ENCODE peak calls at places on chromosomes 13 and 19, in six cellular contexts. K is brain pericyte; C is BE2C; T is CD4-positive, CD25-positive, alpha-beta regulatory T cell; D is EL; Q is stimulated activated CD4-positive, alpha-beta T cell treated with anti-CD3 and anti-CD28 coated beads, Interleukin-4, amount 100 ng/mL, for 1 hour. A is an unnamed sample.

GRCh38 chr13:34762312-34762711 is 179.8 kb upstream of the NBEA start:
- DNase-seq in T (no peak), K (no peak), C (no peak), Q (no peak), D (peak), A (no peak)

GRCh38 chr19:38698225-38699026 is 45.8 kb downstream of the CAPN12 start:
- DNase-seq in D (no peak), Q (no peak), K (no peak), T (no peak), C (no peak), A (no peak)

GRCh38 chr13:61531383-61532065 is 115.9 kb upstream of the PCDH20 start:
- DNase-seq in C (no peak), Q (no peak), T (no peak), K (no peak), D (no peak), A (no peak)

GRCh38 chr19:58554494-58555368 is at the start of gene CHMP2A:
- DNase-seq in T (peak), C (peak), K (peak), D (peak), Q (peak), A (peak)

GRCh38 chr19:40703029-40703755 is 12.7 kb upstream of the NUMBL start:
- DNase-seq in K (no peak), Q (no peak), C (no peak), D (no peak), T (no peak), A (no peak)

GRCh38 chr19:8074501-8074900 is 21.9 kb downstream of the CCL25 start:
- DNase-seq in K (no peak), Q (no peak), T (no peak), D (no peak), C (no peak), A (no peak)

GRCh38 chr13:48723168-48723567 is 69.4 kb downstream of the CYSLTR2 start:
- DNase-seq in T (no peak), K (no peak), D (no peak), Q (no peak), C (no peak), A (no peak)

GRCh38 chr13:72221276-72221962 is 354.4 kb upstream of the DACH1 start:
- DNase-seq in C (peak), T (no peak), D (peak), K (no peak), Q (no peak), A (no peak)

GRCh38 chr13:112734696-112735547 is 45.1 kb downstream of the ATP11A start:
- DNase-seq in T (no peak), Q (no peak), K (no peak), D (no peak), C (no peak), A (no peak)

GRCh38 chr13:40379794-40380608 is 286.4 kb downstream of the FOXO1 start:
- DNase-seq in C (no peak), K (no peak), T (no peak), D (no peak), Q (no peak), A (no peak)

GRCh38 chr13:27650312-27650711 is 28.6 kb downstream of the POLR1D start:
- DNase-seq in Q (no peak), D (no peak), C (no peak), K (no peak), T (no peak), A (no peak)

GRCh38 chr19:22545751-22546150 is 88.4 kb upstream of the ZNF492 start:
- DNase-seq in D (peak), T (no peak), K (no peak), C (peak), Q (peak), A (no peak)

GRCh38 chr19:18713550-18714117 is 30.2 kb downstream of the CRTC1 start:
- DNase-seq in T (no peak), K (no peak), D (no peak), C (no peak), Q (no peak), A (no peak)

GRCh38 chr13:20824762-20825161 is 51.0 kb upstream of the EEF1AKMT1 start:
- DNase-seq in D (peak), T (no peak), Q (no peak), C (no peak), K (no peak), A (no peak)

GRCh38 chr13:97849305-97849704 is 104.2 kb upstream of the IPO5 start:
- DNase-seq in C (no peak), D (peak), T (no peak), Q (no peak), K (no peak), A (no peak)

GRCh38 chr13:78160793-78161192 is 242.2 kb upstream of the EDNRB start:
- DNase-seq in K (no peak), C (no peak), D (peak), Q (no peak), T (no peak), A (no peak)

GRCh38 chr13:41709511-41709910 is 251.4 kb downstream of the VWA8 start:
- DNase-seq in C (no peak), K (no peak), T (no peak), D (peak), Q (no peak), A (no peak)

GRCh38 chr19:14495678-14496028 is 274 bp downstream of the GIPC1 start:
- DNase-seq in D (no peak), C (no peak), K (no peak), T (no peak), Q (no peak), A (no peak)

GRCh38 chr13:102141625-102142472 is 260.0 kb downstream of the FGF14 start:
- DNase-seq in D (peak), C (no peak), Q (no peak), T (no peak), K (no peak), A (no peak)

GRCh38 chr13:75149781-75150180 is 332.2 kb downstream of the TBC1D4 start:
- DNase-seq in C (no peak), T (no peak), D (no peak), K (no peak), Q (no peak), A (no peak)

GRCh38 chr13:80665792-80666333 is 324.9 kb upstream of the SPRY2 start:
- DNase-seq in D (no peak), Q (no peak), K (no peak), T (no peak), C (no peak), A (no peak)

GRCh38 chr19:31356587-31357314 is 7.5 kb upstream of the TSHZ3 start:
- DNase-seq in T (no peak), Q (peak), C (no peak), K (no peak), D (no peak), A (no peak)

GRCh38 chr19:28437390-28438346 is 775.3 kb downstream of the UQCRFS1 start:
- DNase-seq in C (no peak), K (no peak), Q (no peak), T (no peak), D (no peak), A (no peak)

GRCh38 chr13:51804295-51805172 is 571 bp upstream of the DHRS12 start:
- DNase-seq in T (no peak), K (no peak), D (no peak), Q (peak), C (no peak), A (no peak)

GRCh38 chr19:5006201-5006600 is 37.3 kb downstream of the KDM4B start:
- DNase-seq in C (no peak), D (peak), K (no peak), T (no peak), Q (no peak), A (no peak)

GRCh38 chr19:40586611-40587010 is 9.9 kb downstream of the SHKBP1 start:
- DNase-seq in D (no peak), Q (no peak), K (no peak), T (no peak), C (no peak), A (no peak)

GRCh38 chr13:84844473-84844872 is 954.7 kb downstream of the SLITRK6 start:
- DNase-seq in T (no peak), K (no peak), Q (no peak), D (peak), C (no peak), A (no peak)

GRCh38 chr13:82879921-82880320 is 1002.4 kb downstream of the SLITRK1 start:
- DNase-seq in T (no peak), C (no peak), D (no peak), K (no peak), Q (no peak), A (no peak)

GRCh38 chr19:801030-801860 is 4.0 kb downstream of the PTBP1 start:
- DNase-seq in T (no peak), K (no peak), C (peak), Q (no peak), D (peak), A (no peak)

GRCh38 chr19:11174336-11174735 is 18.8 kb upstream of the SPC24 start:
- DNase-seq in Q (no peak), D (no peak), T (no peak), C (no peak), K (no peak), A (no peak)

GRCh38 chr13:98083507-98083906 is 59.4 kb upstream of the FARP1 start:
- DNase-seq in K (no peak), Q (no peak), T (no peak), D (peak), C (no peak), A (peak)

GRCh38 chr19:37990362-37990761 is 83.4 kb downstream of the SIPA1L3 start:
- DNase-seq in K (no peak), C (no peak), T (no peak), D (no peak), Q (no peak), A (no peak)

GRCh38 chr13:105937451-105937850 is 598.0 kb downstream of the EFNB2 start:
- DNase-seq in T (no peak), D (peak), K (no peak), Q (no peak), C (peak), A (no peak)

GRCh38 chr19:49930483-49931011 is 1.2 kb upstream of the NUP62 start:
- DNase-seq in K (no peak), T (no peak), C (peak), D (peak), Q (no peak), A (no peak)

GRCh38 chr19:29855087-29855486 is 43.3 kb downstream of the CCNE1 start:
- DNase-seq in T (no peak), Q (no peak), C (no peak), K (no peak), D (no peak), A (no peak)

GRCh38 chr19:45862271-45862563 is 730 bp downstream of the SYMPK start:
- DNase-seq in D (no peak), T (no peak), K (no peak), Q (no peak), C (no peak), A (no peak)

GRCh38 chr13:30551194-30551593 is 66.5 kb upstream of the USPL1 start:
- DNase-seq in Q (no peak), K (no peak), T (peak), C (no peak), D (peak), A (no peak)